ENCODE peak calls at places on chromosome X, in four cellular contexts. K is Peyer's patch, I is right atrium auricular region, M is cardiac fibroblast. H is an unnamed sample.

GRCh38 chrX:105460366-105460765 is 239.9 kb upstream of the TEX13A start:
- DNase-seq in K (no peak), I (no peak), M (peak; percentile 67), H (no peak)

GRCh38 chrX:39437670-39438441 is 636.6 kb downstream of the MID1IP1 start:
- DNase-seq in K (no peak), I (no peak), M (no peak), H (no peak)

GRCh38 chrX:106670631-106671030 is 55.9 kb upstream of the RNF128 start:
- DNase-seq in K (no peak), I (no peak), M (no peak), H (no peak)

GRCh38 chrX:15906544-15906943 is 51.9 kb upstream of the AP1S2 start:
- DNase-seq in K (no peak), I (no peak), M (no peak), H (no peak)

GRCh38 chrX:103343105-103343504 is 13.1 kb downstream of the TCEAL7 start:
- DNase-seq in K (no peak), I (no peak), M (peak; percentile 66), H (no peak)

GRCh38 chrX:119826399-119826959 is 26.3 kb downstream of the UPF3B start:
- DNase-seq in K (no peak), I (no peak), M (peak; percentile 18), H (no peak)

GRCh38 chrX:10618911-10619310 is 1.5 kb downstream of the MID1 start:
- DNase-seq in K (no peak), I (no peak), M (peak; percentile 41), H (no peak)

GRCh38 chrX:40446927-40447326 is 133.8 kb upstream of the ATP6AP2 start:
- DNase-seq in K (no peak), I (no peak), M (peak; percentile 23), H (no peak)

GRCh38 chrX:110082156-110082555 is 79.2 kb downstream of the TMEM164 start:
- DNase-seq in K (no peak), I (no peak), M (peak; percentile 93), H (no peak)

GRCh38 chrX:20519077-20519617 is 252.4 kb upstream of the RPS6KA3 start:
- DNase-seq in K (no peak), I (no peak), M (no peak), H (no peak)

GRCh38 chrX:53284684-53285447 is 3.5 kb upstream of the IQSEC2 start:
- DNase-seq in K (peak; percentile 68), I (peak; percentile 64), M (peak; percentile 44), H (peak; percentile 65)

GRCh38 chrX:82973641-82974040 is 534.4 kb upstream of the POU3F4 start:
- DNase-seq in K (no peak), I (no peak), M (no peak), H (no peak)

GRCh38 chrX:17377047-17377692 is 2.2 kb downstream of the NHS start:
- DNase-seq in K (peak; percentile 55), I (no peak), M (no peak), H (no peak)

GRCh38 chrX:22748093-22748999 is 251.4 kb upstream of the DDX53 start:
- DNase-seq in K (no peak), I (no peak), M (peak; percentile 63), H (no peak)

GRCh38 chrX:27186671-27187070 is 276.5 kb downstream of the PPP4R3C start:
- DNase-seq in K (no peak), I (no peak), M (peak; percentile 36), H (no peak)

GRCh38 chrX:41785685-41786084 is 61.7 kb downstream of the GPR82 start:
- DNase-seq in K (no peak), I (no peak), M (peak; percentile 4), H (no peak)

GRCh38 chrX:42093756-42094155 is 170.4 kb upstream of the CASK start:
- DNase-seq in K (no peak), I (no peak), M (peak; percentile 64), H (no peak)

GRCh38 chrX:134542485-134542884 is 82.5 kb downstream of the HPRT1 start:
- DNase-seq in K (no peak), I (peak; percentile 50), M (peak; percentile 88), H (no peak)

GRCh38 chrX:42697544-42697943 is 80.4 kb downstream of the PPP1R2C start:
- DNase-seq in K (no peak), I (no peak), M (no peak), H (no peak)

GRCh38 chrX:68232206-68232605 is 201.1 kb downstream of the OPHN1 start:
- DNase-seq in K (no peak), I (no peak), M (no peak), H (no peak)

DNA sequence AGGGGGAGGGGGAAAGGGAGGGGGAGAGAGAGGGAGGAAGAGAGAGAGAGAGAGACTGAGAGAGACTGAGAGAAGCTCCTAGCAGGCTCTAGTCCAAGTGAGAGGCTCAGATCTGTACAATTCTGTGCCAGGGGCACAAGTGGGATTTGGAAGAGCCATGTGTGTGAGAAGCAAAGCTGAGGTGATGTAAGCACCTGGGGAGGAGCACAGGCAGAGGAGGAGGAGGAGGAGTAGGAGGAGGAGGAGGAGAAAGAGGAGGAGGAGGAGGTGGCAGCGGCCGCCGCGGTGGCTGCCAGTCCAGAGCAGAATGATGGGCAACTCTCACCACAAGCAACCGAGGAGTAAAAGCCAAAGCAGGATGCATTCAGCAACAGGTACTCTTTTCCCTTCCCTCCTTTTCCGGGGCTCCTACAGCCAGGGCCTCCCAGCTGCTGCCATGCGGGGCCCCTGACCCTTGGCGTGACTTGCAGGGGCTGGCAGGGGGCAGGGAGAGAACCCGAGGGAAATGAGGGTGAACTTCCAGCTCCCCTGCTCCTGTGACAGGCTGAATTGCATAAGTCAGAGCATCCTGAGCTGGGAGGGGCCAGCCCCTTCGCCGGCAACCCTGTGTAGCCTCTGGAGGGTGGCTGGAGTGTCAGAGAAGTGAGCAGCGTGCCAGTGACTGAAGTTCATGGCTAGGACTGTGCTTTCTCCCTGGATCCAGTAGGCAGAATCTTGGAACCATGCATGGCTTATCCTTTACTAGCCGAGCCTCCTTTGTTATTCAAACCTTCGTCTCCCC is 62.1 kb downstream of the RTL5 start:
- DNase-seq in K (no peak), I (no peak), M (no peak), H (no peak)
- H3K4me3 ChIP-seq in K (no peak overlapping the region), I (peak overlapping the region; percentile 22), M (no peak overlapping the region), H (no peak overlapping the region)

GRCh38 chrX:154367474-154368308 is 6.7 kb downstream of the FLNA start:
- DNase-seq in K (no peak), I (no peak), M (no peak), H (no peak)
- H3K4me3 ChIP-seq in K (no peak overlapping the region), I (peak overlapping the region; percentile 74), M (peak overlapping the region; percentile 87), H (no peak overlapping the region)

GRCh38 chrX:12497832-12498591 is 293.2 kb upstream of the PRPS2 start:
- DNase-seq in K (no peak), I (no peak), M (no peak), H (no peak)
- H3K4me3 ChIP-seq in K (no peak overlapping the region), I (no peak overlapping the region), M (no peak overlapping the region), H (no peak overlapping the region)

GRCh38 chrX:2484721-2485459 is 15.9 kb downstream of the DHRSX start:
- DNase-seq in K (peak; percentile 39), I (no peak), M (peak; percentile 56), H (no peak)

GRCh38 chrX:2485460-2485753 is 15.4 kb downstream of the DHRSX start:
- DNase-seq in K (no peak), I (no peak), M (peak; percentile 39), H (no peak)

GRCh38 chrX:2484232-2484631 is 16.5 kb downstream of the DHRSX start:
- DNase-seq in K (no peak), I (no peak), M (peak; percentile 72), H (peak; percentile 7)

GRCh38 chrX:2485789-2486345 is 14.9 kb downstream of the DHRSX start:
- DNase-seq in K (no peak), I (no peak), M (no peak), H (no peak)

DNA sequence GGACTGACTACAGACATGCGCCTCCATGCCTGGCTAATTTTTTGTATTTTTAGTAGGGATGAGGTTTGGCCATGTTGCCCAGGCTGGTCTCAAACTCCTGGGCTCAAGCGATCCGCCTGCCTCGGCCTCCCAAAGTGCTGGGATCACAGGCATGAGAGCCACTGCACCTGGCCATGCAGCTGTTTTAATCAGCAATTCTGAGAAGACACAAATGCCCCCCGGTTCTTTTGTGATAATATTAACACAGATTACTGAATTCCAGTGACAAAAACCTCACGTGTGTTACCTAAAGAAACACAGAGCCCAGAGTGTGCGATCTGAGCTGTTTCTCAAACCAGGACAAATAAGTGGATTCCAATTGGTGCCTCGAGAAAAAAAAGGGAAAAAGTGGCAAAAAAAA is 17.4 kb downstream of the DHRSX start:
- DNase-seq in K (no peak), I (no peak), M (no peak), H (peak; percentile 28)
- H3K4me3 ChIP-seq in K (no peak overlapping the region), I (no peak overlapping the region), M (no peak overlapping the region), H (no peak overlapping the region)

GRCh38 chrX:30612250-30612655 is 34.7 kb upstream of the TASL start:
- DNase-seq in K (no peak), I (no peak), M (no peak), H (no peak)
- H3K4me3 ChIP-seq in K (no peak overlapping the region), I (no peak overlapping the region), M (no peak overlapping the region), H (no peak overlapping the region)

DNA sequence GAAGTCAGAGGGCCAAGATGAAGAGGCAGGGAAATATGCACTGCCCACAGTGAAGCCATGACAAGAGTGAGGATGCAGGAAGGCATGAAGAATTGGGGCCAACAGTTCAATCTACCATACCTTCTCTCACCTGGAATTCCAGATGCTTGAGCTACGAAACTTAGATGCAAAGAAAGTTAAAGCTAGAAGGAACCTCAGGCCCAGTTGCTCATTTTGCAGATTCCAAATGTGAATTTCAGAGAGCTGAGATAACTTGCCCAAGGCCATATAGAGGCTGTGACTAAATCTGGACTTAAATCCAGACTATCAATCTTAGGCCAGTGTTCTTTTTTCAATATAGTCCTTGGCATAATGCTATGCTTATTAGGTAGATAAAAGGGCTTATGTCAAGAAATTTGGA is 92.7 kb downstream of the SRPX start:
- DNase-seq in K (no peak), I (no peak), M (no peak), H (no peak)
- H3K4me3 ChIP-seq in K (no peak overlapping the region), I (no peak overlapping the region), M (no peak overlapping the region), H (no peak overlapping the region)